ENCODE peak calls at places on chromosomes 1 and 21, in seven cellular contexts. K is PC-3; F is body of pancreas; C is HFF-Myc; E is naive thymus-derived CD4-positive, alpha-beta T cell; D is AG09309; N is MM.1S. P is an unnamed sample.

GRCh38 chr1:221743416-221744208 is 1.7 kb upstream of the DUSP10 start:
- DNase-seq in K (no peak), F (peak), C (no peak), E (no peak), D (no peak), N (no peak), P (peak)

GRCh38 chr1:65793359-65793732 is 651 bp downstream of the PDE4B start:
- DNase-seq in K (no peak), F (no peak), C (no peak), E (no peak), D (no peak), N (no peak), P (no peak)

GRCh38 chr1:154956557-154956956 is 658 bp upstream of the PBXIP1 start:
- DNase-seq in K (no peak), F (no peak), C (no peak), E (no peak), D (no peak), N (no peak), P (no peak)

GRCh38 chr1:28160677-28161328 is 15.7 kb downstream of the PTAFR start:
- DNase-seq in K (peak), F (no peak), C (no peak), E (no peak), D (peak), N (no peak), P (peak)

GRCh38 chr21:14383596-14384210 is 757 bp upstream of the HSPA13 start:
- DNase-seq in K (no peak), F (peak), C (peak), E (no peak), D (no peak), N (peak), P (no peak)

GRCh38 chr21:25561668-25562641 is 45.3 kb downstream of the MRPL39 start:
- DNase-seq in K (no peak), F (peak), C (peak), E (peak), D (no peak), N (peak), P (peak)

GRCh38 chr1:228987736-228988506 is 252.6 kb downstream of the RHOU start:
- DNase-seq in K (no peak), F (no peak), C (no peak), E (no peak), D (no peak), N (no peak), P (no peak)

GRCh38 chr1:37159102-37159501 is 124.8 kb upstream of the GRIK3 start:
- DNase-seq in K (no peak), F (no peak), C (no peak), E (no peak), D (no peak), N (peak), P (no peak)

GRCh38 chr1:167658574-167659328 is 28.7 kb downstream of the RCSD1 start:
- DNase-seq in K (no peak), F (no peak), C (no peak), E (no peak), D (no peak), N (no peak), P (no peak)

GRCh38 chr1:34250342-34250741 is 73.6 kb downstream of the C1orf94 start:
- DNase-seq in K (no peak), F (no peak), C (no peak), E (no peak), D (no peak), N (no peak), P (no peak)

GRCh38 chr1:208245185-208245705 is 1.1 kb upstream of the PLXNA2 start:
- DNase-seq in K (peak), F (peak), C (peak), E (peak), D (peak), N (peak), P (peak)

GRCh38 chr1:202586018-202586821 is 124.0 kb downstream of the SYT2 start:
- DNase-seq in K (peak), F (peak), C (no peak), E (no peak), D (no peak), N (no peak), P (peak)

GRCh38 chr1:227740401-227740960 is 5.2 kb downstream of the SNAP47 start:
- DNase-seq in K (no peak), F (no peak), C (no peak), E (no peak), D (no peak), N (no peak), P (no peak)

GRCh38 chr1:25031966-25032667 is 102.0 kb upstream of the RUNX3 start:
- DNase-seq in K (peak), F (peak), C (no peak), E (peak), D (no peak), N (peak), P (peak)

GRCh38 chr1:224116131-224116530 is 2.2 kb downstream of the FBXO28 start:
- DNase-seq in K (peak), F (no peak), C (no peak), E (peak), D (no peak), N (peak), P (peak)

GRCh38 chr1:109620396-109620817 is 770 bp downstream of the AMPD2 start:
- DNase-seq in K (peak), F (peak), C (no peak), E (no peak), D (no peak), N (no peak), P (peak)

GRCh38 chr21:16169102-16169511 is 439.3 kb downstream of the USP25 start:
- DNase-seq in K (no peak), F (no peak), C (no peak), E (no peak), D (peak), N (no peak), P (no peak)

GRCh38 chr1:68145418-68146126 is 86.8 kb downstream of the WLS start:
- DNase-seq in K (peak), F (peak), C (no peak), E (no peak), D (no peak), N (no peak), P (peak)

GRCh38 chr1:64062941-64063581 is 140.4 kb upstream of the UBE2U start:
- DNase-seq in K (peak), F (no peak), C (no peak), E (no peak), D (no peak), N (no peak), P (no peak)

GRCh38 chr1:235513495-235514366 is 9.5 kb upstream of the B3GALNT2 start:
- DNase-seq in K (peak), F (peak), C (peak), E (peak), D (peak), N (peak), P (peak)

GRCh38 chr1:30008998-30009657 is 714.3 kb downstream of the MATN1 start:
- DNase-seq in K (peak), F (peak), C (peak), E (no peak), D (no peak), N (no peak), P (no peak)

GRCh38 chr21:33231526-33231925 is 1.8 kb downstream of the IFNAR2 start:
- DNase-seq in K (no peak), F (no peak), C (no peak), E (no peak), D (no peak), N (no peak), P (no peak)

GRCh38 chr1:65260851-65261473 is 48.4 kb upstream of the DNAJC6 start:
- DNase-seq in K (peak), F (no peak), C (peak), E (no peak), D (peak), N (peak), P (peak)

GRCh38 chr1:81801032-81801833 is 499 bp downstream of the ADGRL2 start:
- DNase-seq in K (peak), F (peak), C (peak), E (peak), D (peak), N (peak), P (peak)

GRCh38 chr1:81802601-81803422 is 2.1 kb downstream of the ADGRL2 start:
- DNase-seq in K (no peak), F (peak), C (no peak), E (no peak), D (no peak), N (peak), P (peak)

GRCh38 chr1:81799939-81800740 is 594 bp upstream of the ADGRL2 start:
- DNase-seq in K (no peak), F (peak), C (no peak), E (no peak), D (no peak), N (peak), P (peak)

GRCh38 chr1:81801834-81802531 is 1.2 kb downstream of the ADGRL2 start:
- DNase-seq in K (no peak), F (peak), C (no peak), E (no peak), D (no peak), N (peak), P (peak)

GRCh38 chr1:81800741-81801031 is at the start of gene ADGRL2:
- DNase-seq in K (no peak), F (no peak), C (no peak), E (no peak), D (no peak), N (no peak), P (no peak)
- H3K4me3 ChIP-seq in K (peak), F (peak), C (peak), E (no peak), D (peak), N (peak), P (peak)

DNA sequence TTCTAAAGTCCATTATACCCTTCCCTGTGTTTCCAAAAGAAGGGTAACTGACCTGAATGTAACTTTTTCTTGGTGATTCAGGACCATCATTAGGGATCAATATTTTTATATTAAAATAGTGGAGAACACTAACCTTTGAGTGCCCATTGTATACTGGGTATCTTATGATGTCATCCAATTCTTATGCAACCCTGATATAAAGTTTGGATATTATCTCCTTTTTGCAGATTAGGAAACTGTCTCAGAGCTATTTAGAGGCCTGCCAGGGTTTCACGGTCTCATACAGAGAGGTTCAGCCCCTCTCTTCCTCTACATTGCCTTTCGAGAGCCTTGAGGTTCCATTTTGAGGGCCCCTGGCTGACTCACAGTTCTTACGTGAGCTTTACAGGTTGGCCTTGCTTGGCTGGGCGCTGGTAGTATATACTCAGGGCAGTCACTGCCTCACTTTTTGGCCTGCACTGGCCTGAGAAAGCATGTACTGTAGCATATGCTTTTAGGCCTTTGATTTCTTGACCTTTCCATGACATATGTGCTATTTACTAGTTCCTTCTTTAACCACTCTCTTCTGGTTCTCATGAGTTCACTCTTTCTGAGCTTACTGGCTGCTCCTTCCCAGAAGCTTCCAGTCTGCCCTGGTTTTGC is 15.7 kb upstream of the FOXO6 start:
- DNase-seq in K (no peak), F (no peak), C (no peak), E (no peak), D (no peak), N (no peak), P (no peak)
- H3K4me3 ChIP-seq in K (no peak), F (no peak), C (no peak), E (no peak), D (no peak), N (no peak), P (no peak)

GRCh38 chr1:42179275-42179674 is 14.7 kb upstream of the GUCA2A start:
- DNase-seq in K (no peak), F (no peak), C (no peak), E (no peak), D (peak), N (no peak), P (no peak)

GRCh38 chr1:42178249-42178648 is 13.7 kb upstream of the GUCA2A start:
- DNase-seq in K (no peak), F (no peak), C (no peak), E (no peak), D (no peak), N (no peak), P (no peak)

GRCh38 chr1:42175314-42176054 is 10.9 kb upstream of the GUCA2A start:
- DNase-seq in K (peak), F (no peak), C (no peak), E (no peak), D (no peak), N (no peak), P (peak)

GRCh38 chr1:42177551-42177981 is 13.0 kb upstream of the GUCA2A start:
- DNase-seq in K (peak), F (peak), C (peak), E (no peak), D (peak), N (no peak), P (peak)

DNA sequence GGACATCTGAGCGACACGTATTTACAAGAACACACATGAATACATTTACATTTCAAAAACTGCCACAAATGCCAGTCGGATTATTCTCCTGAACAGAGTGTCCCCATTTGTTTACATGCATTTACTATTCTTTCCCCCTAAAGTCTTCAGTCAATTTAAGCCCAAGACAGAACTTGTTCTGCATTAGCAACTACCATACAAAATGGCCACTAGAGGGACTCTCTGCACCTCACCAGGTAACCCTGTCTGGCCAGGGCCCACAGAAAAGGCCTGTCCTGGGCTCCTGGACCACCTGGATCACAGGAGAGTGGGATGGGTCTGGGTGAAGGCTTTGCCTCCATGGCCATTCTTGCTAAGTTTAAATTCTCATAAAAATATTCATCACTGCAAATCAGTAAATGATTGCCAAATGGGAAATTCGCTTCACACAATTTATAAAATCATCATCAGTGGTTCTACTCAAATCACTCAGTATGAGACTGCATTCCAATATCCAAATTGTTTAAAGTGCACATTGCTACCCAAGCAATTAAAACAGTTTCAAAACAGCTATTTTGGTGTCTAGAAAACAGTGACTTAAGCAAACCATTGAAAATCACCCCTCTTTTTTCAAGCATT is 12.5 kb upstream of the GUCA2A start:
- DNase-seq in K (peak), F (peak), C (no peak), E (peak), D (no peak), N (peak), P (peak)
- H3K4me3 ChIP-seq in K (no peak), F (no peak), C (no peak), E (no peak), D (no peak), N (no peak), P (no peak)

GRCh38 chr21:37916795-37917142 is 512 bp upstream of the KCNJ6 start:
- DNase-seq in K (no peak), F (no peak), C (no peak), E (no peak), D (no peak), N (no peak), P (no peak)
- H3K4me3 ChIP-seq in K (no peak), F (no peak), C (no peak), E (no peak), D (no peak), N (no peak), P (no peak)

GRCh38 chr1:181033799-181034391 is at the start of gene MR1:
- DNase-seq in K (peak), F (peak), C (no peak), E (peak), D (peak), N (peak), P (peak)
- H3K4me3 ChIP-seq in K (peak), F (no peak), C (peak), E (peak), D (peak), N (peak), P (peak)

GRCh38 chr1:31815752-31816484 is at the start of gene SPOCD1:
- DNase-seq in K (peak), F (peak), C (peak), E (peak), D (no peak), N (peak), P (peak)
- H3K4me3 ChIP-seq in K (peak), F (no peak), C (peak), E (no peak), D (no peak), N (peak), P (peak)

GRCh38 chr1:86500731-86501130 is 32.0 kb downstream of the CLCA1 start:
- DNase-seq in K (no peak), F (no peak), C (no peak), E (no peak), D (no peak), N (no peak), P (no peak)

GRCh38 chr1:86504895-86505625 is 36.3 kb downstream of the CLCA1 start:
- DNase-seq in K (peak), F (no peak), C (no peak), E (no peak), D (peak), N (no peak), P (peak)

GRCh38 chr1:86504130-86504479 is 35.4 kb downstream of the CLCA1 start:
- DNase-seq in K (no peak), F (no peak), C (no peak), E (no peak), D (no peak), N (peak), P (no peak)

GRCh38 chr1:86502721-86503430 is 34.1 kb downstream of the CLCA1 start:
- DNase-seq in K (peak), F (peak), C (no peak), E (no peak), D (no peak), N (peak), P (peak)

DNA sequence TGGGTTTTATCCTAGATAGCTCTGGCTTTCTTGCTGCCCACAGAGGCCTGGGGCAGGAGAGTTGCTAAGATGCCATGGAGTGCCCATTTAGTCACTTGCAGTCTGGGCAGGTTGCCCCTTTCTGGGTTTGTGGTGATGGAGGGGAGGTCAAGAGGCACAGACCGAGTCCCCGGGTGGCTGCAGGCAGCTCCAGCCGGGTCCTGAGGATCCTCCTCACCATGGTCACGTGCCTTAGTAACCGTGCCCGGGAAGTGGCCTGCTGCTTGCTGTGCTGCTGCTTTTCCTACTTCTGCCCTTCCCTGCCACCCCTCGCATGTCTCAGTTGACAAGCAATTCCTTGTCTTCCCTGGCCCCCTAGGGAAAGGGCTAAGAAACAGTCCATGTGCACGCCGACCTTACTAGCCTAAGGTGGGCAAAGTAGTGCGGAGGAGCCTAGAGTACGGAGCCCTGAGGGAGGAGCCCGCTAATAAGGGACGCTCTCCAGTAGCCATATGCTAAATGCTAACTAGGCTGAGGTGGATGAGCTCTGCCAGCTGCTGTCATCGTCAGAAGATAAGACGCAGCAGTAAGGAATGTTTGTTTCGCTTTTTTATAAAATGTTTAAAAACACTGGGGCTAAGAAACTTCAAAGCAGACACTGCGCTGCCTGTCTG is 34.9 kb downstream of the CLCA1 start:
- DNase-seq in K (no peak), F (peak), C (no peak), E (peak), D (no peak), N (no peak), P (no peak)
- H3K4me3 ChIP-seq in K (no peak), F (no peak), C (no peak), E (no peak), D (no peak), N (peak), P (no peak)

GRCh38 chr1:218347713-218348627 is 2.8 kb downstream of the TGFB2 start:
- DNase-seq in K (peak), F (no peak), C (no peak), E (no peak), D (no peak), N (no peak), P (peak)
- H3K4me3 ChIP-seq in K (peak), F (no peak), C (peak), E (peak), D (peak), N (no peak), P (peak)

GRCh38 chr1:6600410-6601048 is 2.1 kb downstream of the KLHL21 start:
- DNase-seq in K (no peak), F (no peak), C (no peak), E (no peak), D (no peak), N (no peak), P (peak)

GRCh38 chr1:6602669-6603423 is at the start of gene KLHL21:
- DNase-seq in K (peak), F (peak), C (peak), E (peak), D (no peak), N (peak), P (peak)

GRCh38 chr1:6601049-6601864 is 1.4 kb downstream of the KLHL21 start:
- DNase-seq in K (peak), F (peak), C (peak), E (peak), D (peak), N (peak), P (peak)

GRCh38 chr1:6603424-6603850 is 768 bp upstream of the KLHL21 start:
- DNase-seq in K (peak), F (peak), C (peak), E (peak), D (no peak), N (peak), P (peak)

GRCh38 chr1:6601865-6602668 is 602 bp downstream of the KLHL21 start:
- DNase-seq in K (peak), F (peak), C (no peak), E (peak), D (no peak), N (peak), P (peak)
- H3K4me3 ChIP-seq in K (peak), F (peak), C (peak), E (peak), D (peak), N (peak), P (peak)

P was measured in epithelial cell of esophagus.